ENCODE peak calls at places on chromosomes 13 and 19, in six cellular contexts. One of them, this sample, is unnamed.

GRCh38 chr19:2613507-2614295 is 88.8 kb downstream of the GNG7 start:
- DNase-seq in tibial nerve: no peak
- DNase-seq in suprapubic skin: no peak
- DNase-seq in spleen: peak
- DNase-seq in esophagus squamous epithelium: no peak
- DNase-seq in endothelial cell of umbilical vein: peak
- DNase-seq in this sample: peak

GRCh38 chr19:11191273-11191755 is 6.0 kb downstream of the KANK2 start:
- DNase-seq in spleen: no peak
- DNase-seq in suprapubic skin: peak
- DNase-seq in endothelial cell of umbilical vein: peak
- DNase-seq in tibial nerve: peak
- DNase-seq in esophagus squamous epithelium: no peak
- DNase-seq in this sample: peak

GRCh38 chr13:27926644-27927434 is 7.0 kb downstream of the PDX1 start:
- DNase-seq in suprapubic skin: no peak
- DNase-seq in esophagus squamous epithelium: no peak
- DNase-seq in tibial nerve: no peak
- DNase-seq in spleen: no peak
- DNase-seq in endothelial cell of umbilical vein: no peak
- DNase-seq in this sample: no peak

GRCh38 chr13:76813874-76814273 is 72.3 kb downstream of the KCTD12 start:
- DNase-seq in endothelial cell of umbilical vein: no peak
- DNase-seq in esophagus squamous epithelium: no peak
- DNase-seq in spleen: no peak
- DNase-seq in suprapubic skin: no peak
- DNase-seq in tibial nerve: no peak
- DNase-seq in this sample: no peak

GRCh38 chr13:62710766-62711165 is 1295.1 kb upstream of the PCDH20 start:
- DNase-seq in spleen: no peak
- DNase-seq in suprapubic skin: no peak
- DNase-seq in endothelial cell of umbilical vein: no peak
- DNase-seq in esophagus squamous epithelium: no peak
- DNase-seq in tibial nerve: no peak
- DNase-seq in this sample: no peak

GRCh38 chr13:101390461-101390860 is 25.8 kb downstream of the NALCN start:
- DNase-seq in spleen: no peak
- DNase-seq in esophagus squamous epithelium: no peak
- DNase-seq in endothelial cell of umbilical vein: peak
- DNase-seq in suprapubic skin: no peak
- DNase-seq in tibial nerve: no peak
- DNase-seq in this sample: peak

GRCh38 chr13:106709509-106709908 is 141.6 kb upstream of the ARGLU1 start:
- DNase-seq in esophagus squamous epithelium: no peak
- DNase-seq in endothelial cell of umbilical vein: peak
- DNase-seq in tibial nerve: no peak
- DNase-seq in suprapubic skin: no peak
- DNase-seq in spleen: no peak
- DNase-seq in this sample: no peak

GRCh38 chr19:51354103-51354741 is 12.0 kb downstream of the ETFB start:
- DNase-seq in spleen: no peak
- DNase-seq in esophagus squamous epithelium: no peak
- DNase-seq in suprapubic skin: no peak
- DNase-seq in endothelial cell of umbilical vein: no peak
- DNase-seq in tibial nerve: no peak
- DNase-seq in this sample: no peak

GRCh38 chr13:101512650-101513049 is 60.2 kb downstream of the ITGBL1 start:
- DNase-seq in tibial nerve: no peak
- DNase-seq in spleen: no peak
- DNase-seq in endothelial cell of umbilical vein: no peak
- DNase-seq in esophagus squamous epithelium: no peak
- DNase-seq in suprapubic skin: no peak
- DNase-seq in this sample: no peak

GRCh38 chr19:56660381-56661105 is 11.0 kb downstream of the ZNF835 start:
- DNase-seq in spleen: no peak
- DNase-seq in endothelial cell of umbilical vein: no peak
- DNase-seq in tibial nerve: no peak
- DNase-seq in esophagus squamous epithelium: no peak
- DNase-seq in suprapubic skin: no peak
- DNase-seq in this sample: no peak

GRCh38 chr13:98570929-98571372 is 6.0 kb downstream of the STK24 start:
- DNase-seq in spleen: no peak
- DNase-seq in tibial nerve: no peak
- DNase-seq in suprapubic skin: no peak
- DNase-seq in esophagus squamous epithelium: no peak
- DNase-seq in endothelial cell of umbilical vein: peak
- DNase-seq in this sample: no peak

GRCh38 chr19:40223135-40223822 is 3.2 kb downstream of the CCNP start:
- DNase-seq in esophagus squamous epithelium: no peak
- DNase-seq in endothelial cell of umbilical vein: no peak
- DNase-seq in tibial nerve: no peak
- DNase-seq in spleen: no peak
- DNase-seq in suprapubic skin: no peak
- DNase-seq in this sample: no peak

GRCh38 chr19:47225746-47226425 is 5.1 kb downstream of the BBC3 start:
- DNase-seq in spleen: peak
- DNase-seq in endothelial cell of umbilical vein: peak
- DNase-seq in esophagus squamous epithelium: no peak
- DNase-seq in suprapubic skin: peak
- DNase-seq in tibial nerve: peak
- DNase-seq in this sample: peak
- TF ChIP-seq POLR2A in spleen: peak
- TF ChIP-seq POLR2A in endothelial cell of umbilical vein: peak
- TF ChIP-seq POLR2A in esophagus squamous epithelium: peak
- TF ChIP-seq POLR2A in suprapubic skin: peak
- TF ChIP-seq POLR2A in tibial nerve: peak
- TF ChIP-seq POLR2A in this sample: peak

GRCh38 chr19:33047422-33047821 is 17.3 kb downstream of the RHPN2 start:
- DNase-seq in suprapubic skin: no peak
- DNase-seq in endothelial cell of umbilical vein: no peak
- DNase-seq in tibial nerve: no peak
- DNase-seq in spleen: no peak
- DNase-seq in esophagus squamous epithelium: no peak
- DNase-seq in this sample: no peak
- TF ChIP-seq POLR2A in suprapubic skin: no peak
- TF ChIP-seq POLR2A in endothelial cell of umbilical vein: no peak
- TF ChIP-seq POLR2A in tibial nerve: no peak
- TF ChIP-seq POLR2A in spleen: no peak
- TF ChIP-seq POLR2A in esophagus squamous epithelium: no peak
- TF ChIP-seq POLR2A in this sample: no peak

DNA sequence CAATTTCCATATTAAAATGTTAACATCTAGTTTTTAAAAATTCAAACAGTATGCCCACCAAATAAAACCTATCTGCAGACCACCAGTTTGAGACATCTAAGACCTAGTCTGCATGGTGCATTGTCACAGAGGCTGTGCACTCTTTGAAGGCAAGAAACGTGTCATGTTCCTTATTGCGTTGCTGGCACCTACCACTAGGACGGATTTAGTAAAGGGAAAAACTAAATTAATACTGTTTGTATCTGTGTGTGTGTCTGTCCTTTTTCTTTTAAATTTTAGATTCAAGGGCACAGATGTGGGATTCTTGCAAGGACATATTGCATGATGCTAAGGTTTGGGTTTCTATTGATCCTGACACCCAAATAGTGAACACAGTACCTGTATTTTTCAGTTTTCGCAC is 481.4 kb downstream of the UQCRFS1 start:
- DNase-seq in suprapubic skin: no peak
- DNase-seq in endothelial cell of umbilical vein: no peak
- DNase-seq in tibial nerve: no peak
- DNase-seq in spleen: no peak
- DNase-seq in esophagus squamous epithelium: no peak
- DNase-seq in this sample: no peak
- TF ChIP-seq POLR2A in suprapubic skin: no peak
- TF ChIP-seq POLR2A in endothelial cell of umbilical vein: no peak
- TF ChIP-seq POLR2A in tibial nerve: no peak
- TF ChIP-seq POLR2A in spleen: no peak
- TF ChIP-seq POLR2A in esophagus squamous epithelium: no peak
- TF ChIP-seq POLR2A in this sample: no peak

GRCh38 chr19:913080-913748 is at the start of gene R3HDM4:
- DNase-seq in endothelial cell of umbilical vein: peak
- DNase-seq in suprapubic skin: no peak
- DNase-seq in esophagus squamous epithelium: no peak
- DNase-seq in spleen: peak
- DNase-seq in tibial nerve: peak
- DNase-seq in this sample: peak
- TF ChIP-seq POLR2A in endothelial cell of umbilical vein: peak
- TF ChIP-seq POLR2A in suprapubic skin: no peak
- TF ChIP-seq POLR2A in esophagus squamous epithelium: peak
- TF ChIP-seq POLR2A in spleen: no peak
- TF ChIP-seq POLR2A in tibial nerve: peak
- TF ChIP-seq POLR2A in this sample: peak

DNA sequence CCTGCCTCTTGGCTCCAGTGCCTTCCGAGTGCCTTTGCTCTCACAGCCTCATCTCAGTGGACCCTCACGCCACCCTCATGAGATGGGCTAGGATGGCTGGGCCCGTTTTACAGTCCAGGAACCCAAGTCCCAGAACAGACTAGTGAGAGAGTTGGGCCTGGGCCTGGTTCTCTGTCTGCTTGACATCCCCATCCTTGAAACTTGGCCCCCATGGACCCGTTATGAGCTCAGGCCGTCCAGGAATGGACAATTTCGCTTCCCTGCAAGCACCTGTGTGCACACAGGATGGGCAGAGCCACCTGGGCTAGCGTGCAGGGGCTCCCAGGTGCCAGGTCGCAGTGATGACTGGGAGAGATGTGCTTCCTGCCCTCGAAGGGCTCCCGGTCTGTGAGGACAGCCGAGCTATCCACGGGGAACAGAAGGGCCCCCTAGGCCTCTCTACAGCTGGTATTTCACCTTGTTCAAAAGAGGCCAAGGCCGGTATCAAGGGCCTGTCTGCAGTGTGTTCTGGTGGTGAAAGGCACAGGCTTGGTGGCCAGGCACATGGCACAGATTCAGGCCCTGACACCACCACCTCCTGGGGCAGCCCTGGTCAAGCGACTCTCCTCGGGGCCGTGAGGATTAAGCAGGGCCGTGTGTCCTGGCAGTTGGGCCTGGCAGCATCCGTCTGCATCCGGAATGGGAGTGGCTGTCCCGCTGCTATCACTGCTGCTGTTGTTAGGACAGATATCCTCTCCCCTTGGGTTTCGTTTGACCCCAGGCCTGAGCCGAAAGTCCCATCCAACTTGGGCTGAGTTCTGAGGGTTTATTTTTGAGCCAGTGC is 38.9 kb downstream of the CAPN12 start:
- DNase-seq in spleen: peak
- DNase-seq in tibial nerve: no peak
- DNase-seq in esophagus squamous epithelium: no peak
- DNase-seq in endothelial cell of umbilical vein: no peak
- DNase-seq in suprapubic skin: no peak
- DNase-seq in this sample: no peak
- TF ChIP-seq POLR2A in spleen: no peak
- TF ChIP-seq POLR2A in tibial nerve: no peak
- TF ChIP-seq POLR2A in esophagus squamous epithelium: no peak
- TF ChIP-seq POLR2A in endothelial cell of umbilical vein: no peak
- TF ChIP-seq POLR2A in suprapubic skin: no peak
- TF ChIP-seq POLR2A in this sample: no peak

GRCh38 chr13:78867655-78868054 is 208.7 kb upstream of the OBI1 start:
- DNase-seq in suprapubic skin: no peak
- DNase-seq in esophagus squamous epithelium: no peak
- DNase-seq in spleen: no peak
- DNase-seq in tibial nerve: no peak
- DNase-seq in endothelial cell of umbilical vein: no peak
- DNase-seq in this sample: no peak
- TF ChIP-seq POLR2A in suprapubic skin: no peak
- TF ChIP-seq POLR2A in esophagus squamous epithelium: no peak
- TF ChIP-seq POLR2A in spleen: no peak
- TF ChIP-seq POLR2A in tibial nerve: no peak
- TF ChIP-seq POLR2A in endothelial cell of umbilical vein: no peak
- TF ChIP-seq POLR2A in this sample: no peak

GRCh38 chr19:3831601-3832000 is 37.2 kb downstream of the ZFR2 start:
- DNase-seq in tibial nerve: no peak
- DNase-seq in spleen: no peak
- DNase-seq in esophagus squamous epithelium: no peak
- DNase-seq in endothelial cell of umbilical vein: no peak
- DNase-seq in suprapubic skin: no peak
- DNase-seq in this sample: no peak

GRCh38 chr19:3833578-3834348 is 35.1 kb downstream of the ZFR2 start:
- DNase-seq in tibial nerve: no peak
- DNase-seq in spleen: no peak
- DNase-seq in suprapubic skin: no peak
- DNase-seq in endothelial cell of umbilical vein: no peak
- DNase-seq in esophagus squamous epithelium: no peak
- DNase-seq in this sample: no peak

GRCh38 chr19:3834349-3835054 is 34.3 kb downstream of the ZFR2 start:
- DNase-seq in endothelial cell of umbilical vein: no peak
- DNase-seq in spleen: no peak
- DNase-seq in esophagus squamous epithelium: no peak
- DNase-seq in tibial nerve: no peak
- DNase-seq in suprapubic skin: no peak
- DNase-seq in this sample: no peak

GRCh38 chr19:3832001-3832400 is 36.8 kb downstream of the ZFR2 start:
- DNase-seq in esophagus squamous epithelium: no peak
- DNase-seq in suprapubic skin: no peak
- DNase-seq in endothelial cell of umbilical vein: no peak
- DNase-seq in spleen: no peak
- DNase-seq in tibial nerve: no peak
- DNase-seq in this sample: no peak

DNA sequence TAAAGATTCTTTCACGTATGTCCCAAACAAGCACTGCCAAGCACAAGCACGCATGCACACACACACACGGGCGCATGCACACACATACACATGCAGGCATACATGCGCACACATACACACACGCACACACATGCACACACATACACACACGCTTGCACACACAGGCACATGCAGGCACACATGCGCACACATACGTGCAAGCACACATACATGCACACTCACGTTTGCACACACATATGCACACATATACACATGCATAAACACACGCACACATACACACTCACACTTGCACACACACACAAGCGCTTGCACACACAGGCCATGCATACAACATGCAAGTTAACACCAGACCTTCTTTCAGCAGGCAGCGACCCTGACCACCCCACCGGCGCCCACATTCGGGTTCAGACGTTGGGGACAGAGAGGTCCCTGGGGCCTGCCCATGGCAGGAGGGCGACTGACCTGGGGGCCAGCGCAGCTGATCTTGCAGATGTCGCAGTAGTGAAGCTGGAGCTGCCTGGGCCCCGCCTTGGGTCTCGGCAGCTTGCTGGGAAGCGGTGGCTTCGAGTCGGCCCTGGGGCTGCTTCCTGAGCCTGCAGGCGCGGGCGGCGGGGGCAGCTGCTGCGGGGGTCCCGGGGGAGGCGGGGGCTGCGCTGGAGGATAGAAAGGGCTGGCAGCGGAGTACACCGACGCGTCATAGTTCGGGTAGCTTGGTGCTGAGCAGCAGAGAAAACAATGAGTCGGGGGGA is 37.8 kb downstream of the ZFR2 start:
- DNase-seq in spleen: no peak
- DNase-seq in esophagus squamous epithelium: no peak
- DNase-seq in endothelial cell of umbilical vein: no peak
- DNase-seq in tibial nerve: no peak
- DNase-seq in suprapubic skin: no peak
- DNase-seq in this sample: no peak
- TF ChIP-seq POLR2A in spleen: no peak
- TF ChIP-seq POLR2A in esophagus squamous epithelium: no peak
- TF ChIP-seq POLR2A in endothelial cell of umbilical vein: no peak
- TF ChIP-seq POLR2A in tibial nerve: no peak
- TF ChIP-seq POLR2A in suprapubic skin: no peak
- TF ChIP-seq POLR2A in this sample: no peak

GRCh38 chr19:53467503-53468262 is at the start of gene ZNF813:
- DNase-seq in tibial nerve: peak
- DNase-seq in suprapubic skin: peak
- DNase-seq in endothelial cell of umbilical vein: peak
- DNase-seq in esophagus squamous epithelium: peak
- DNase-seq in spleen: peak
- DNase-seq in this sample: peak
- TF ChIP-seq POLR2A in tibial nerve: peak
- TF ChIP-seq POLR2A in suprapubic skin: no peak
- TF ChIP-seq POLR2A in endothelial cell of umbilical vein: peak
- TF ChIP-seq POLR2A in esophagus squamous epithelium: no peak
- TF ChIP-seq POLR2A in spleen: no peak
- TF ChIP-seq POLR2A in this sample: peak